ENCODE peak calls at places on chromosomes 4 and X, in nine cellular contexts. J is GM23248, P is PC-3, F is tibial artery, Q is thoracic aorta, Z is stomach, X is H9, O is Peyer's patch, R is spleen. B is an unnamed sample.

GRCh38 chr4:75653845-75654503 is 19.2 kb downstream of the G3BP2 start:
- DNase-seq in P (peak), J (peak), R (no peak), X (no peak), Z (no peak), Q (no peak), O (no peak), F (no peak), B (no peak)

GRCh38 chr4:128811571-128812359 is 2.3 kb downstream of the JADE1 start:
- DNase-seq in R (peak), Z (peak), P (peak), J (peak), F (peak), Q (peak), X (peak), O (peak), B (peak)

GRCh38 chr4:128715616-128716015 is 93.9 kb upstream of the JADE1 start:
- DNase-seq in F (no peak), R (no peak), O (no peak), J (peak), P (no peak), Q (no peak), X (no peak), Z (no peak), B (no peak)

GRCh38 chrX:114800719-114801118 is 216.7 kb downstream of the IL13RA2 start:
- DNase-seq in Q (no peak), Z (no peak), O (no peak), R (no peak), P (peak), F (no peak), X (no peak), J (peak), B (no peak)

GRCh38 chr4:136599890-136600289 is 932.4 kb downstream of the PCDH18 start:
- DNase-seq in P (no peak), J (no peak), R (no peak), F (no peak), O (no peak), Q (no peak), Z (no peak), X (no peak), B (no peak)

GRCh38 chr4:89270792-89271191 is 36.8 kb downstream of the GPRIN3 start:
- DNase-seq in P (no peak), J (no peak), F (no peak), O (no peak), Q (no peak), X (no peak), R (no peak), Z (no peak), B (no peak)

GRCh38 chr4:651884-652642 is 22.0 kb downstream of the ATP5ME start:
- DNase-seq in Q (no peak), Z (no peak), P (no peak), O (no peak), F (no peak), J (no peak), R (peak), X (no peak), B (no peak)

GRCh38 chr4:125316781-125317525 is 2.2 kb downstream of the FAT4 start:
- DNase-seq in Q (no peak), F (peak), R (peak), X (peak), J (peak), P (no peak), O (peak), Z (peak), B (peak)

GRCh38 chr4:119264743-119265142 is 52.2 kb downstream of the USP53 start:
- DNase-seq in F (no peak), X (no peak), Z (no peak), Q (no peak), O (no peak), P (no peak), J (no peak), R (no peak), B (no peak)

GRCh38 chrX:108527724-108528123 is 88.1 kb downstream of the COL4A5 start:
- DNase-seq in P (no peak), Q (no peak), O (no peak), J (no peak), Z (no peak), R (no peak), F (no peak), X (no peak), B (no peak)

GRCh38 chr4:54668031-54668611 is 10.4 kb downstream of the KIT start:
- DNase-seq in P (no peak), Q (no peak), F (no peak), Z (no peak), J (no peak), O (no peak), R (no peak), X (no peak), B (no peak)

GRCh38 chr4:26141916-26142638 is 178.7 kb upstream of the RBPJ start:
- DNase-seq in F (peak), O (no peak), Z (peak), Q (no peak), P (no peak), R (no peak), X (no peak), J (peak), B (peak)

GRCh38 chr4:166432842-166433241 is 559.8 kb downstream of the TLL1 start:
- DNase-seq in X (no peak), F (no peak), Z (no peak), Q (no peak), O (no peak), P (peak), R (no peak), J (no peak), B (no peak)

GRCh38 chrX:52416816-52417215 is 48.0 kb downstream of the XAGE2 start:
- DNase-seq in X (no peak), P (no peak), O (no peak), Q (no peak), J (no peak), Z (no peak), R (no peak), F (no peak), B (no peak)

GRCh38 chr4:123077330-123077729 is 154.9 kb upstream of the NUDT6 start:
- DNase-seq in J (no peak), Q (no peak), P (no peak), O (no peak), Z (no peak), F (no peak), X (no peak), R (no peak), B (no peak)

GRCh38 chrX:94551831-94552230 is 877.8 kb downstream of the FAM133A start:
- DNase-seq in J (no peak), Z (no peak), X (no peak), Q (no peak), O (no peak), R (no peak), P (no peak), F (no peak), B (no peak)

GRCh38 chrX:120813982-120814381 is 61.7 kb downstream of the CT47B1 start:
- DNase-seq in O (no peak), J (no peak), X (peak), Z (no peak), P (no peak), F (no peak), Q (no peak), R (no peak), B (no peak)

DNA sequence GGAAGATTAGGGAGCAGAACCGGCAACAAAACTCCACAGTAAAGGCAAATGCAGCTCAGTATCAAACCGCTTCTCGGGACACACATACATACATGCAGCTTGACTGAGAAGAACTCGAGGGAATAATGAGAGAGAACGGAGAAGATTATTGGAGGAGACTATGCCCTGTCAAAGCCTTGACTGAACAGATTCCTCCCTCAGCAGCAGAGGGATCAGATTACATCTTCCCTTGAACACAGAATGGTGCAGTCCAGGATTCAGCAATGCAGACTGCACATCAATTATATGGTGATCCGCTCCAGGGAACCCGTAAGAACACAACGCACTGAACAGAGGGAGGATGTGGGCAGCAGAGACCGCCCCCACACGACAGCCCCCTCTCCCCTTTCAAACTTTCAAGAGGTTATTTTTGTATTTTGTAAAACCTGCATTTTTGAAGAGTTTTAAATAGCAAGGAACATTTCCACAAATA is 183.2 kb downstream of the FBXW7 start:
- DNase-seq in J (peak), X (peak), Q (no peak), Z (no peak), O (no peak), F (peak), R (peak), P (peak), B (peak)
- H3K27ac ChIP-seq in J (peak), X (no peak), Q (peak), Z (peak), O (peak), F (peak), R (peak), P (peak), B (peak)

GRCh38 chrX:80266287-80266686 is 154.0 kb upstream of the TENT5D start:
- DNase-seq in F (no peak), P (no peak), Z (no peak), J (no peak), X (no peak), R (no peak), Q (no peak), O (no peak), B (no peak)
- H3K27ac ChIP-seq in F (no peak), P (peak), Z (no peak), J (no peak), X (no peak), R (no peak), Q (no peak), O (no peak), B (no peak)

GRCh38 chr4:39932776-39933402 is 44.8 kb downstream of the PDS5A start:
- DNase-seq in O (no peak), F (no peak), Q (no peak), P (no peak), R (no peak), X (no peak), Z (no peak), J (no peak), B (no peak)
- H3K27ac ChIP-seq in O (peak), F (no peak), Q (peak), P (no peak), R (peak), X (no peak), Z (no peak), J (peak), B (no peak)

GRCh38 chr4:138890921-138891570 is 124.5 kb upstream of the NOCT start:
- DNase-seq in O (no peak), F (no peak), Q (no peak), P (no peak), Z (no peak), X (no peak), J (no peak), R (no peak), B (no peak)
- H3K27ac ChIP-seq in O (no peak), F (no peak), Q (no peak), P (no peak), Z (no peak), X (no peak), J (no peak), R (no peak), B (no peak)

GRCh38 chr4:181293014-181293413 is 950.2 kb upstream of the TENM3 start:
- DNase-seq in F (no peak), P (no peak), O (no peak), Q (no peak), X (no peak), Z (no peak), J (no peak), R (no peak), B (no peak)
- H3K27ac ChIP-seq in F (no peak), P (no peak), O (no peak), Q (no peak), X (no peak), Z (no peak), J (no peak), R (no peak), B (no peak)

GRCh38 chr4:63226236-63226635 is 1183.0 kb downstream of the TECRL start:
- DNase-seq in J (no peak), F (no peak), Z (no peak), P (no peak), Q (no peak), R (no peak), X (no peak), O (no peak), B (no peak)
- H3K27ac ChIP-seq in J (no peak), F (no peak), Z (no peak), P (no peak), Q (no peak), R (no peak), X (no peak), O (no peak), B (no peak)

GRCh38 chr4:105060628-105061027 is 86.0 kb upstream of the TET2 start:
- DNase-seq in J (no peak), F (no peak), R (no peak), P (peak), X (no peak), Z (no peak), Q (no peak), O (no peak), B (no peak)

GRCh38 chr4:105059337-105059736 is 87.3 kb upstream of the TET2 start:
- DNase-seq in R (no peak), O (no peak), X (no peak), P (peak), Z (no peak), J (no peak), Q (no peak), F (no peak), B (no peak)

GRCh38 chr4:105061720-105062119 is 85.0 kb upstream of the TET2 start:
- DNase-seq in Z (no peak), O (no peak), F (no peak), P (peak), R (no peak), X (no peak), J (no peak), Q (no peak), B (no peak)

GRCh38 chr4:105058177-105058812 is 88.4 kb upstream of the TET2 start:
- DNase-seq in R (no peak), P (peak), O (no peak), F (no peak), Q (no peak), J (no peak), X (no peak), Z (no peak), B (no peak)

DNA sequence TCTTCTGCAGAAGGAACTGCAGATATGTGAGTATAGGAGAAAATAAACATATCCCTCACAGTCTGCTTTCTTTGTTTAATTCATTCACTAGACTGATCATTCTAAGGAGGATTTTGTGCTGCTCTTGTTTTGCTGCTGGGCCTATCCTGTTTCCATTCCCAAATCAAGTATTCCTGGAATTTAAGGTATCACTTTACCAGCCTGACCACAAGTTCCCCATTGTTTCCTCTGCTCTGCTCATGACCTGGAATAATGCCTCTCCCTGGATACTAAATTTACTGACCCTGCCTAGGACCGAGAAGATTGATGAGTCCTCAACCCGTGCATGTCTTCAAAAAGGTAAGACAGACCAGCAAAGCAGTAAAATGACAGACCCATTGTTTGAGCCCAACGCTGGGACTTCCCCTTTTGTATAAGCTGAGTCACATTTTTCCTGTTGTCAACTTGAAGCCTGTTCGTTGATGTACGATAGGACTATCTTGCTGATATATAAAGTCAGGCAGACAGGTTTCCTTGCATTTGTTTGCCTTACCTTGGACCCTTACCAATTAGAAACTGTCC is 85.5 kb upstream of the TET2 start:
- DNase-seq in J (no peak), X (peak), P (peak), Z (no peak), F (no peak), R (no peak), Q (no peak), O (no peak), B (no peak)
- H3K27ac ChIP-seq in J (no peak), X (no peak), P (peak), Z (no peak), F (no peak), R (peak), Q (no peak), O (no peak), B (peak)

GRCh38 chr4:4350909-4351308 is 36.0 kb upstream of the NSG1 start:
- DNase-seq in J (no peak), O (no peak), R (no peak), Q (no peak), X (no peak), Z (no peak), F (no peak), P (no peak), B (no peak)

GRCh38 chr4:4349902-4350301 is 37.0 kb upstream of the NSG1 start:
- DNase-seq in O (no peak), J (no peak), F (no peak), Q (no peak), P (no peak), Z (no peak), R (no peak), X (no peak), B (no peak)

GRCh38 chr4:4344915-4345527 is 41.9 kb upstream of the NSG1 start:
- DNase-seq in Z (no peak), O (no peak), R (peak), F (no peak), X (no peak), J (no peak), P (no peak), Q (no peak), B (no peak)

GRCh38 chr4:4343038-4343437 is 43.9 kb upstream of the NSG1 start:
- DNase-seq in R (no peak), O (no peak), Z (no peak), P (no peak), X (no peak), Q (no peak), J (no peak), F (no peak), B (no peak)

DNA sequence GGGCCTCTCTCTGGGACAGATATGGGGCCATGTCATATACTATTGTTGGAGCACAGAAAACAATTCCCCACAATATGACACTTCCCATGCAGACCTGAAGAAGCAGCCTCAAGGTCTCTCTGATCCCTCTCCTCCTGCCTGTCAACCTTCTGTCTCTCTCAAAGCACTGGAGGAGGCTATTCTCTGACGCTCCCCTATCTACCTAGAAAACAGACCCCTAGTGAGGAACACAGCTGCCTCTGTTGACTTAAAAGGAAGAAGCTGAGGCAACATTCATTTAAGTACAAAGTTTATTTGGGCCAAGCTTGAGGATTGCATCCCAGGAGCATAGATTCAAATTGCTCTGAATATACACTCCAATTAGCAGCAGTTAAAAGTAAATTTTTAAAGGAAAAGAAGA is 39.3 kb upstream of the NSG1 start:
- DNase-seq in R (no peak), X (no peak), F (no peak), O (no peak), Z (no peak), P (no peak), Q (no peak), J (no peak), B (no peak)
- H3K27ac ChIP-seq in R (no peak), X (no peak), F (no peak), O (no peak), Z (no peak), P (no peak), Q (no peak), J (no peak), B (no peak)

GRCh38 chr4:151204925-151205524 is 71.9 kb upstream of the PRSS48 start:
- DNase-seq in P (no peak), X (no peak), Q (no peak), Z (no peak), F (no peak), R (no peak), O (no peak), J (no peak), B (no peak)

GRCh38 chr4:151207868-151208267 is 69.1 kb upstream of the PRSS48 start:
- DNase-seq in Q (no peak), P (no peak), X (no peak), J (no peak), F (no peak), R (no peak), O (no peak), Z (no peak), B (no peak)

GRCh38 chr4:151205722-151206121 is 71.2 kb upstream of the PRSS48 start:
- DNase-seq in R (no peak), X (no peak), P (no peak), J (no peak), Q (no peak), O (no peak), F (no peak), Z (no peak), B (no peak)

GRCh38 chr4:151206241-151207005 is 70.5 kb upstream of the PRSS48 start:
- DNase-seq in P (no peak), F (no peak), R (no peak), Z (no peak), Q (no peak), J (no peak), O (no peak), X (no peak), B (no peak)

DNA sequence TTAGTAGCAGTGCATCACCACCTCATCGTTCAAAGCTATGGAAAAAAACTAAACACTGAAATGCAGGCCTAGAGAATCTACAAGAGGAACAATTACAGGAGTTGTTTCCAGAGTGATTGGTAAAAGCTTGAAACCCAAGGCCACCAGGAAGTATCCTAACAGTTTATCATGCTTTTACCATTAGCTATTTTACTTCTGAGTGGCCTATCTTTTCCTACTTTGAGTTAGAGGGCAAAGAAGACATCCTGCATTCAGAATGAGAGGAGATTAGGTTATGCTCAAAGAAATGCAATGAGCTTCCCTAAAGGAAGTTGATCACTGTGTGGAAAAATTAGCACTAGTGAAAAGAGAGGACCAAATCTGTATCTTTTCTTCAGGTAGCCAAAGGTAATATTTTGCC is 69.8 kb upstream of the PRSS48 start:
- DNase-seq in J (no peak), Z (no peak), F (no peak), Q (no peak), R (no peak), X (no peak), O (no peak), P (no peak), B (no peak)
- H3K27ac ChIP-seq in J (no peak), Z (no peak), F (no peak), Q (no peak), R (peak), X (no peak), O (peak), P (no peak), B (no peak)

B was measured in tibial nerve.